ENCODE peak calls at places on chromosomes 3 and 15, in six cellular contexts. Q, A, U, B, X and E are unnamed samples.

GRCh38 chr15:40930430-40931299 is 1.5 kb downstream of the DLL4 start:
- DNase-seq in Q (peak), A (peak), U (no peak), B (peak), X (no peak), E (no peak)

GRCh38 chr15:99437315-99438221 is 128.2 kb upstream of the MEF2A start:
- DNase-seq in Q (no peak), A (peak), U (no peak), B (no peak), X (peak), E (no peak)

GRCh38 chr3:71185733-71186455 is 397.6 kb downstream of the FOXP1 start:
- DNase-seq in Q (no peak), A (no peak), U (no peak), B (no peak), X (no peak), E (no peak)

GRCh38 chr3:8458235-8458634 is 43.4 kb upstream of the LMCD1 start:
- DNase-seq in Q (no peak), A (no peak), U (no peak), B (no peak), X (no peak), E (no peak)

GRCh38 chr3:58613236-58614132 is 36.3 kb upstream of the FAM107A start:
- DNase-seq in Q (no peak), A (no peak), U (no peak), B (no peak), X (no peak), E (no peak)

GRCh38 chr3:52788890-52789745 is 5.5 kb upstream of the ITIH3 start:
- DNase-seq in Q (no peak), A (no peak), U (no peak), B (peak), X (no peak), E (no peak)

GRCh38 chr3:171875923-171876412 is 32.8 kb downstream of the TMEM212 start:
- DNase-seq in Q (peak), A (no peak), U (no peak), B (no peak), X (no peak), E (no peak)

GRCh38 chr3:13309004-13309403 is 111.1 kb downstream of the NUP210 start:
- DNase-seq in Q (no peak), A (no peak), U (no peak), B (no peak), X (no peak), E (no peak)

GRCh38 chr15:42581272-42581730 is 5.9 kb downstream of the STARD9 start:
- DNase-seq in Q (peak), A (peak), U (no peak), B (peak), X (peak), E (peak)

GRCh38 chr3:124599147-124599765 is 131.0 kb upstream of the UMPS start:
- DNase-seq in Q (no peak), A (no peak), U (no peak), B (no peak), X (no peak), E (no peak)

GRCh38 chr15:60804986-60805949 is 326.3 kb upstream of the ICE2 start:
- DNase-seq in Q (no peak), A (no peak), U (no peak), B (no peak), X (no peak), E (peak)

GRCh38 chr15:62644874-62645755 is 397.4 kb upstream of the TPM1 start:
- DNase-seq in Q (peak), A (no peak), U (no peak), B (no peak), X (no peak), E (no peak)

GRCh38 chr3:67459796-67460195 is 194.6 kb downstream of the SUCLG2 start:
- DNase-seq in Q (no peak), A (no peak), U (peak), B (no peak), X (no peak), E (no peak)

GRCh38 chr3:14134291-14134690 is 9.4 kb downstream of the TMEM43 start:
- DNase-seq in Q (no peak), A (no peak), U (no peak), B (no peak), X (no peak), E (no peak)

GRCh38 chr15:49255966-49256759 is 86.1 kb downstream of the GALK2 start:
- DNase-seq in Q (no peak), A (no peak), U (peak), B (no peak), X (no peak), E (no peak)

GRCh38 chr15:75729304-75730069 is 16.8 kb upstream of the CSPG4 start:
- DNase-seq in Q (no peak), A (no peak), U (no peak), B (no peak), X (peak), E (no peak)

GRCh38 chr3:22263042-22263441 is 512.0 kb upstream of the ZNF385D start:
- DNase-seq in Q (no peak), A (no peak), U (no peak), B (no peak), X (no peak), E (peak)

GRCh38 chr15:84797212-84797611 is 19.9 kb upstream of the ALPK3 start:
- DNase-seq in Q (no peak), A (no peak), U (peak), B (no peak), X (no peak), E (peak)

GRCh38 chr3:51696954-51697353 is 9.9 kb upstream of the GRM2 start:
- DNase-seq in Q (no peak), A (no peak), U (no peak), B (no peak), X (no peak), E (no peak)

GRCh38 chr3:187987919-187988318 is 166.0 kb upstream of the LPP start:
- DNase-seq in Q (no peak), A (no peak), U (no peak), B (no peak), X (no peak), E (no peak)

GRCh38 chr15:73467758-73468157 is 24.8 kb downstream of the REC114 start:
- DNase-seq in Q (no peak), A (no peak), U (no peak), B (no peak), X (no peak), E (no peak)

GRCh38 chr15:98888839-98889479 is 118.6 kb downstream of the PGPEP1L start:
- DNase-seq in Q (no peak), A (no peak), U (no peak), B (no peak), X (no peak), E (no peak)

GRCh38 chr3:197518794-197519451 is 36.8 kb downstream of the BDH1 start:
- DNase-seq in Q (no peak), A (no peak), U (no peak), B (no peak), X (no peak), E (no peak)

GRCh38 chr3:177726807-177727206 is 529.5 kb upstream of the TBL1XR1 start:
- DNase-seq in Q (no peak), A (no peak), U (no peak), B (no peak), X (no peak), E (no peak)

GRCh38 chr3:152183473-152183872 is 85.3 kb upstream of the MBNL1 start:
- DNase-seq in Q (peak), A (no peak), U (no peak), B (peak), X (no peak), E (peak)

GRCh38 chr3:41370307-41370706 is 171.0 kb downstream of the CTNNB1 start:
- DNase-seq in Q (no peak), A (no peak), U (no peak), B (no peak), X (no peak), E (no peak)

GRCh38 chr3:157127268-157127667 is 32.7 kb downstream of the CCNL1 start:
- DNase-seq in Q (no peak), A (no peak), U (no peak), B (no peak), X (no peak), E (no peak)

GRCh38 chr15:78241017-78241416 is 6.7 kb upstream of the ACSBG1 start:
- DNase-seq in Q (peak), A (peak), U (peak), B (peak), X (peak), E (peak)

GRCh38 chr3:9715127-9715526 is 11.5 kb downstream of the CPNE9 start:
- DNase-seq in Q (no peak), A (no peak), U (no peak), B (no peak), X (no peak), E (no peak)

GRCh38 chr3:120450914-120451669 is at the start of gene FSTL1:
- DNase-seq in Q (no peak), A (peak), U (no peak), B (peak), X (peak), E (no peak)

GRCh38 chr3:19947549-19948071 is 713 bp downstream of the RAB5A start:
- DNase-seq in Q (peak), A (no peak), U (no peak), B (peak), X (peak), E (no peak)

GRCh38 chr15:90074023-90074422 is 28.2 kb downstream of the IDH2 start:
- DNase-seq in Q (no peak), A (no peak), U (no peak), B (no peak), X (no peak), E (no peak)

GRCh38 chr3:183100376-183100775 is 1.1 kb upstream of the MCCC1 start:
- DNase-seq in Q (no peak), A (no peak), U (no peak), B (no peak), X (no peak), E (no peak)
- TF ChIP-seq CTCF in Q (no peak), A (no peak), U (no peak), B (no peak), X (no peak), E (no peak)

GRCh38 chr3:128432301-128432897 is 34.3 kb downstream of the DNAJB8 start:
- DNase-seq in Q (no peak), A (peak), U (no peak), B (no peak), X (no peak), E (no peak)

GRCh38 chr3:128430731-128431130 is 36.0 kb downstream of the DNAJB8 start:
- DNase-seq in Q (no peak), A (no peak), U (no peak), B (no peak), X (no peak), E (no peak)

GRCh38 chr3:128432898-128433629 is 33.6 kb downstream of the DNAJB8 start:
- DNase-seq in Q (no peak), A (peak), U (no peak), B (no peak), X (no peak), E (no peak)

GRCh38 chr3:128430276-128430675 is 36.4 kb downstream of the DNAJB8 start:
- DNase-seq in Q (no peak), A (peak), U (no peak), B (no peak), X (no peak), E (no peak)

GRCh38 chr3:128431803-128432300 is 34.8 kb downstream of the DNAJB8 start:
- DNase-seq in Q (no peak), A (peak), U (no peak), B (no peak), X (no peak), E (no peak)
- H3K4me3 ChIP-seq in Q (peak), A (no peak), U (no peak), B (no peak), X (no peak), E (no peak)

DNA sequence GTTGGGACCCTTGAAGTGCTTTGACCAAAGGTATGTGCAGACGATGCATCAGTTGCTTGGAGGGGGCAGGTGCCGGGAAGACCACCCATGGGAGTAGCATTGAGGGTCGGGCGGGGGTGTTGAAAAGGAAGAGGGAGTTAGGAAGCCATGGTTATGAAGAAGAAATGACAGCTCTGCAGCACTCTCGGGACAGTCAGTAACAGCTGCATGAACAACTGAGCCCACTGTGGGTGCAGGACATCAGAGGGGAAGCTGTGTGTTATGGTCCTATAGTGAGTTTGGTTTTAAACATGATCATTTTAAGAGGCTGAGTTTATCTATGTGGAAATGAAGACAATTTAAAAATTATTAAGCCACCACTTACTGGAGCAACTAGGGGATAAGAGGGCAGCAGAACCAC is 17.6 kb downstream of the ST8SIA2 start:
- DNase-seq in Q (no peak), A (no peak), U (no peak), B (no peak), X (no peak), E (no peak)
- TF ChIP-seq CTCF in Q (no peak), A (no peak), U (no peak), B (no peak), X (no peak), E (no peak)

DNA sequence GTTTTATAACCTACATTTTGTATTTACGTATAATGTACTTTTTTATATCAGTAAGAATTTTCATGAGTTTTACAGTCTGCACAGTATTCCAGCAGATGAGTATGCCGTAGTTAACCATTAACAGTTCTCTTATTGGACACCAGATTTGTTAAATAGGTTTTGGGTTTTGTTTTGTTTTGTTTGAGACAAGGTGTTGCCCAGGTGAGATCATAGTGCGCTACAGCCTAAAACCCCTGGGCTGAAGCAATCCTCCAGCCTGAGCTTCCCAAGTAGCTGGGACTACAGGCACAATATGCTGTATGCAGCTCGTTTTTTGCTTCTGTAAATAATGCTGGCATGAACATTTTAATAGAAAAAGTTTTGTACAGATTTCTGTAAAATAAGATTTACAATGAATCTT is 88.6 kb upstream of the CHD2 start:
- DNase-seq in Q (peak), A (no peak), U (no peak), B (no peak), X (no peak), E (no peak)
- H3K4me3 ChIP-seq in Q (peak), A (peak), U (peak), B (peak), X (peak), E (peak)

DNA sequence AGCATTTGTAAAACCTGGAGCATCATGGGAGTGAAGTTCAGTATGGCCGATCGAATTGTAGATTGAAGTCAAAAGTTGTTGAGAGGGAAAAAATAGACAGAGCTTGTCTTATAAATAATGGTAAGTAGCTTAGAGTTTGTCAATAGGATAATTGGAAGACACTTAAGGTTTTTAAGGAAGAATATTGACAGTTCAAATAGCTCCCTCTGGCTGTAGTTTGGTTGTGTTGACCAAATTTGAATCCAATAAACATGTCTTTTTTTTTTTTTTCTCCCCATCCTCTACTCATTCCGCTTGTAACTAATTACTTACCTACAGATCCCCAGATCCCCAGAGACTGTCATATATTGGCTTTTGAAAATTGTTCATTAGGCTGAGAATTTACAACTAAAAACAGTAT is 677.0 kb downstream of the AGBL1 start:
- DNase-seq in Q (no peak), A (no peak), U (no peak), B (no peak), X (no peak), E (no peak)
- TF ChIP-seq CTCF in Q (no peak), A (no peak), U (no peak), B (no peak), X (no peak), E (no peak)